ENCODE peak calls at places on chromosomes 5 and 9, in eight cellular contexts. M, C, P, S, F, D, N and R are unnamed samples.

GRCh38 chr9:76114144-76114543 is 223.7 kb downstream of the PCSK5 start:
- DNase-seq in C (no peak), N (no peak), P (no peak), S (no peak), M (no peak), D (no peak), F (no peak), R (no peak)

GRCh38 chr5:77590347-77590746 is 48.2 kb downstream of the OTP start:
- DNase-seq in N (no peak), S (no peak), P (no peak), M (no peak), C (no peak), D (no peak), F (no peak), R (peak; percentile 58)

GRCh38 chr9:35566417-35566816 is 38.6 kb upstream of the TESK1 start:
- DNase-seq in M (no peak), P (no peak), F (no peak), S (no peak), N (peak; percentile 38), C (no peak), D (peak; percentile 80), R (no peak)

GRCh38 chr5:157918811-157919742 is 60.1 kb upstream of the CLINT1 start:
- DNase-seq in D (no peak), S (no peak), C (no peak), P (peak; percentile 70), N (peak; percentile 13), M (peak; percentile 33), F (no peak), R (no peak)

GRCh38 chr5:20266068-20266467 is 278.1 kb upstream of the CDH18 start:
- DNase-seq in M (no peak), C (no peak), F (no peak), D (no peak), P (no peak), N (no peak), S (no peak), R (no peak)

GRCh38 chr9:114504341-114505186 is 709 bp downstream of the WHRN start:
- DNase-seq in D (peak; percentile 68), F (peak; percentile 65), N (peak; percentile 60), P (peak; percentile 55), M (peak; percentile 44), C (peak; percentile 49), S (peak; percentile 55), R (no peak)

GRCh38 chr5:82011761-82012160 is 39.9 kb downstream of the ATG10 start:
- DNase-seq in M (no peak), N (no peak), P (no peak), S (no peak), F (no peak), D (no peak), C (no peak), R (no peak)

GRCh38 chr9:126500600-126501382 is 112.9 kb upstream of the LMX1B start:
- DNase-seq in C (peak; percentile 54), D (peak; percentile 86), P (peak; percentile 73), M (peak; percentile 81), N (peak; percentile 76), F (peak; percentile 75), S (peak; percentile 80), R (peak; percentile 82)

GRCh38 chr9:35826071-35826701 is 2.3 kb downstream of the FAM221B start:
- DNase-seq in C (peak; percentile 45), D (no peak), M (peak; percentile 45), S (peak; percentile 33), F (peak; percentile 78), N (peak; percentile 66), P (peak; percentile 9), R (peak; percentile 83)

GRCh38 chr5:64457846-64458245 is 48.0 kb upstream of the RGS7BP start:
- DNase-seq in M (no peak), F (no peak), D (no peak), C (no peak), N (no peak), S (no peak), P (no peak), R (no peak)

GRCh38 chr5:109186759-109187158 is 223.0 kb downstream of the PJA2 start:
- DNase-seq in P (no peak), N (no peak), C (no peak), D (no peak), S (no peak), M (no peak), F (no peak), R (no peak)

GRCh38 chr9:134475051-134475790 is 149.0 kb downstream of the RXRA start:
- DNase-seq in F (peak; percentile 80), C (no peak), D (peak; percentile 81), M (peak; percentile 56), S (no peak), P (peak; percentile 56), N (peak; percentile 30), R (no peak)

GRCh38 chr5:66828551-66829421 is 232.6 kb downstream of the MAST4 start:
- DNase-seq in D (peak; percentile 62), N (no peak), M (peak; percentile 64), F (peak; percentile 83), S (peak; percentile 56), C (peak; percentile 39), P (peak; percentile 84), R (peak; percentile 81)

GRCh38 chr9:98315551-98316060 is 60.2 kb upstream of the TBC1D2 start:
- DNase-seq in C (peak; percentile 51), D (peak; percentile 80), P (peak; percentile 83), M (peak; percentile 81), S (peak; percentile 90), N (peak; percentile 80), F (peak; percentile 82), R (peak; percentile 96)

GRCh38 chr5:19739691-19740090 is 248.3 kb downstream of the CDH18 start:
- DNase-seq in N (no peak), C (no peak), F (no peak), S (peak; percentile 4), P (no peak), D (no peak), M (no peak), R (no peak)

GRCh38 chr5:157502143-157502647 is 42.2 kb downstream of the NIPAL4 start:
- DNase-seq in F (peak; percentile 51), N (no peak), S (no peak), M (no peak), C (no peak), D (no peak), P (no peak), R (peak; percentile 60)

GRCh38 chr9:69120380-69121154 is 53.5 kb upstream of the TJP2 start:
- DNase-seq in F (no peak), N (no peak), M (peak; percentile 97), C (no peak), S (peak; percentile 27), P (peak; percentile 97), D (no peak), R (no peak)

GRCh38 chr5:167573274-167574127 is 717.9 kb upstream of the WWC1 start:
- DNase-seq in N (no peak), C (no peak), M (no peak), D (no peak), S (peak; percentile 74), P (peak; percentile 58), F (peak; percentile 65), R (no peak)

GRCh38 chr5:7592910-7593309 is 197.0 kb downstream of the ADCY2 start:
- DNase-seq in D (no peak), P (peak; percentile 5), M (no peak), F (no peak), C (no peak), S (no peak), N (peak; percentile 5), R (peak; percentile 60)

GRCh38 chr5:143592648-143593047 is 189.2 kb upstream of the NR3C1 start:
- DNase-seq in M (no peak), S (no peak), C (no peak), D (no peak), N (peak; percentile 45), F (peak; percentile 59), P (no peak), R (peak; percentile 87)

GRCh38 chr5:146448783-146449519 is 1.8 kb downstream of the TCERG1 start:
- DNase-seq in N (no peak), F (no peak), D (no peak), P (no peak), C (no peak), S (no peak), M (no peak), R (peak; percentile 55)
- H3K4me3 ChIP-seq in N (peak overlapping the region; percentile 73), F (peak overlapping the region; percentile 98), D (peak overlapping the region; percentile 96), P (no peak overlapping the region), C (peak overlapping the region; percentile 74), S (peak overlapping the region; percentile 97), M (peak overlapping the region; percentile 94), R (peak overlapping the region; percentile 97)

DNA sequence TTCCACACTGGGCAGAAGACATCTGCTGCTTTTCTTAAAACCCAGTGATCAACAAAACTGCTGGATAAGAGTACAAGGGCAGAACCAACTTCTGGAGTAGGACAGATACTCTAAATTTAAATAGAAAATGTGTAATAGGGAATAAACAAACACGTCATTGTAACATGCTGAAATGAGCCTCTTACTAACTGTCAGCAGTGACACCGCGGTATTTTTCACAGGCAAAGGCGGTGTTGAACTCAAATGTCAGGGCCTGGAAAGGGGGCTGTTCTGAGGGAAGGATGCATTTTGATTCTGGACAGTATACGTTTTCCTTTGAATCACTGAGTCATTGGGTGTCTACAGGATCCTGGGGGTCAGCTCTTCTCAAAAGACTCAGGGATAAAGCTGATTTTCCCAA is 73.5 kb downstream of the OTULIN start:
- DNase-seq in N (no peak), C (no peak), F (no peak), M (no peak), D (no peak), P (no peak), S (no peak), R (no peak)
- H3K27ac ChIP-seq in N (no peak overlapping the region), C (no peak overlapping the region), F (no peak overlapping the region), M (no peak overlapping the region), D (peak overlapping the region; percentile 66), P (no peak overlapping the region), S (no peak overlapping the region), R (no peak overlapping the region)

GRCh38 chr9:115616666-115617239 is 498.8 kb upstream of the TNC start:
- DNase-seq in M (no peak), N (no peak), P (no peak), F (no peak), C (no peak), S (no peak), D (no peak), R (no peak)

GRCh38 chr9:115614931-115615401 is 497.0 kb upstream of the TNC start:
- DNase-seq in D (no peak), M (no peak), P (no peak), F (peak; percentile 39), C (no peak), S (no peak), N (peak; percentile 18), R (no peak)

GRCh38 chr9:115614326-115614725 is 496.4 kb upstream of the TNC start:
- DNase-seq in D (no peak), F (no peak), N (no peak), S (no peak), P (no peak), M (no peak), C (no peak), R (no peak)

GRCh38 chr9:115615821-115616665 is 498.1 kb upstream of the TNC start:
- DNase-seq in F (peak; percentile 78), S (no peak), N (peak; percentile 82), D (no peak), P (no peak), C (no peak), M (no peak), R (no peak)
- H3K4me3 ChIP-seq in F (peak overlapping the region; percentile 5), S (no peak overlapping the region), N (no peak overlapping the region), D (no peak overlapping the region), P (no peak overlapping the region), C (no peak overlapping the region), M (no peak overlapping the region), R (no peak overlapping the region)

DNA sequence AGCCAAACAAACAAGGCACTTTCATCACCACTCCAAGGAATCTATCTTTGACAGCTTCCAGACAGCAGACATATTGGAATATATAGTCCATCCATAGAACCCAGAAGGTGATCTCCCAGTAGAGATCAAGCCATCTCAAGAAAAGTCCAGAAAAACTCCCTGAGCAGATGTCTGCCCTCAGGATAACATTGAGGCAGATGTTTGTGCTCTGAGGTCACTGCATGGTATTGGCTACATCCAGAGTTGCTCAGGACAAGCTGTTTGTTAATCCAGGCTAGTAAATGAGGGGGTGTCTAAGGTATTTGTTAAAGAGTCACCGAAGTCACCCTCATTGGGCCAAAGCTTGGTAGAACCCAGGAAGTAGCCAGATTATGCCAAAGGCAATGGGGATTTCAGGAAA is 556.3 kb upstream of the KLF4 start:
- DNase-seq in S (no peak), N (no peak), M (no peak), D (no peak), C (no peak), P (no peak), F (no peak), R (no peak)
- H3K27ac ChIP-seq in S (no peak overlapping the region), N (no peak overlapping the region), M (no peak overlapping the region), D (no peak overlapping the region), C (no peak overlapping the region), P (no peak overlapping the region), F (no peak overlapping the region), R (no peak overlapping the region)